ENCODE peak calls at places on chromosomes 16 and 17, in four cellular contexts. Q is stomach; P is activated naive CD8-positive, alpha-beta T cell treated with anti-CD3 and anti-CD28 coated beads for 36 hours; B is non-pigmented ciliary epithelial cell. G is an unnamed sample.

GRCh38 chr16:50166511-50167500 is 13.7 kb downstream of the TENT4B start:
- DNase-seq in B (no peak), Q (no peak), P (peak; percentile 23), G (no peak)

GRCh38 chr17:78075545-78075944 is 53.0 kb downstream of the TMC6 start:
- DNase-seq in B (no peak), P (no peak), Q (no peak), G (no peak)

GRCh38 chr17:45857977-45858708 is 13.5 kb downstream of the SPPL2C start:
- DNase-seq in Q (no peak), P (no peak), B (no peak), G (no peak)

GRCh38 chr16:70395345-70395901 is 43.5 kb downstream of the ST3GAL2 start:
- DNase-seq in Q (peak; percentile 77), P (peak; percentile 71), B (no peak), G (no peak)

GRCh38 chr17:69525920-69526841 is 111.7 kb downstream of the MAP2K6 start:
- DNase-seq in P (no peak), Q (peak; percentile 37), B (peak; percentile 46), G (no peak)

GRCh38 chr16:31297496-31297895 is 37.7 kb downstream of the ITGAM start:
- DNase-seq in B (no peak), P (no peak), Q (no peak), G (no peak)

GRCh38 chr17:60743812-60744211 is 66.2 kb downstream of the BCAS3 start:
- DNase-seq in B (no peak), Q (no peak), P (no peak), G (no peak)

GRCh38 chr17:62562656-62563055 is 64.8 kb upstream of the MRC2 start:
- DNase-seq in Q (no peak), P (no peak), B (no peak), G (peak; percentile 29)

GRCh38 chr17:81543756-81544155 is 8.4 kb downstream of the FAAP100 start:
- DNase-seq in P (no peak), B (no peak), Q (no peak), G (no peak)

GRCh38 chr17:30389755-30390300 is 11.1 kb downstream of the CPD start:
- DNase-seq in P (no peak), Q (no peak), B (no peak), G (no peak)

GRCh38 chr17:79468183-79468944 is 142.5 kb downstream of the RBFOX3 start:
- DNase-seq in B (no peak), P (no peak), Q (no peak), G (no peak)

GRCh38 chr16:19963306-19963705 is 78.7 kb upstream of the GPRC5B start:
- DNase-seq in Q (peak; percentile 84), P (no peak), B (no peak), G (no peak)

GRCh38 chr16:10941127-10941933 is 938 bp downstream of the DEXI start:
- DNase-seq in P (peak; percentile 20), B (no peak), Q (no peak), G (no peak)

GRCh38 chr17:63349478-63350000 is 96.6 kb downstream of the CYB561 start:
- DNase-seq in Q (no peak), B (no peak), P (no peak), G (no peak)

GRCh38 chr16:55116165-55116894 is 185.7 kb downstream of the IRX5 start:
- DNase-seq in P (no peak), Q (no peak), B (no peak), G (no peak)

GRCh38 chr16:16042076-16042475 is 92.7 kb downstream of the ABCC1 start:
- DNase-seq in Q (peak; percentile 93), B (peak; percentile 59), P (no peak), G (peak; percentile 83)

GRCh38 chr16:67934306-67935095 is 2.1 kb downstream of the PSMB10 start:
- DNase-seq in P (no peak), Q (no peak), B (no peak), G (no peak)